ENCODE peak calls at places on chromosomes 12 and 14, in four cellular contexts. T, I, F and D are unnamed samples.

GRCh38 chr12:122963928-122964240 is 2.4 kb downstream of the ABCB9 start:
- DNase-seq in T (no peak), I (no peak), F (no peak), D (no peak)

GRCh38 chr12:65296503-65297265 is 18.2 kb downstream of the MSRB3 start:
- DNase-seq in T (no peak), I (no peak), F (no peak), D (no peak)

GRCh38 chr12:85007836-85008235 is 28.2 kb downstream of the TSPAN19 start:
- DNase-seq in T (no peak), I (no peak), F (no peak), D (no peak)

GRCh38 chr12:68612675-68613074 is 2.0 kb downstream of the RAP1B start:
- DNase-seq in T (no peak), I (no peak), F (no peak), D (no peak)

GRCh38 chr14:44589180-44589579 is 82.1 kb upstream of the FSCB start:
- DNase-seq in T (no peak), I (no peak), F (no peak), D (no peak)

GRCh38 chr12:10212623-10213131 is at the start of gene GABARAPL1:
- DNase-seq in T (no peak), I (peak), F (peak), D (peak)

GRCh38 chr12:10167588-10167987 is 4.3 kb downstream of the OLR1 start:
- DNase-seq in T (no peak), I (peak), F (no peak), D (no peak)

GRCh38 chr12:68236421-68237059 is 10.9 kb upstream of the IL26 start:
- DNase-seq in T (peak), I (peak), F (peak), D (no peak)

GRCh38 chr14:100842799-100843198 is 16.9 kb downstream of the MEG3 start:
- DNase-seq in T (no peak), I (no peak), F (no peak), D (no peak)

GRCh38 chr14:103121846-103122577 is 1.2 kb upstream of the TNFAIP2 start:
- DNase-seq in T (no peak), I (peak), F (peak), D (no peak)

GRCh38 chr14:51289169-51289568 is 49.1 kb downstream of the TMX1 start:
- DNase-seq in T (no peak), I (no peak), F (no peak), D (no peak)

GRCh38 chr14:51277753-51278415 is 37.8 kb downstream of the TMX1 start:
- DNase-seq in T (no peak), I (no peak), F (no peak), D (no peak)

GRCh38 chr14:51285102-51285501 is 45.1 kb downstream of the TMX1 start:
- DNase-seq in T (peak), I (no peak), F (no peak), D (no peak)

DNA sequence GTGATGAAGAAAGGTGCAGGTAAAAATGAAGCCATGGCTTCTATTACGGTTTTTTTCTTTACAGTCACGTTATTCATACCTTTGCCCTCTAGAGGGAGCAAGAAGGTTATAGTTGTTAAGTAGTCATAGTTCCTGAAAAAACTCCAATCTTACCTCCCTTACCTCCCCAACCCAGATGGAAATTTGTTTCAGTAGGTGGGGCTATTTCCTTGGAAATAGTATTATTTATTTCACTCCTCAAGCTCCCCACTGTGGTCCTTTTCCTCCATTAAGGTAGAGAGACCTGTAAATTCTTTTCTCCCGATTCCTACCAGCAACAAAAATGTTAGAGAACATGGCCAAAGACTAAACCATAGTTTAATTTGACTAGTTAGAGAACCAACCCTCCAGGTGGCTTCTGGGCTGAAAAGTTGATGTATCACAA is 43.4 kb downstream of the TMX1 start:
- DNase-seq in T (no peak), I (peak), F (peak), D (no peak)
- TF ChIP-seq USF2 in T (no peak), I (no peak), F (no peak), D (no peak)

DNA sequence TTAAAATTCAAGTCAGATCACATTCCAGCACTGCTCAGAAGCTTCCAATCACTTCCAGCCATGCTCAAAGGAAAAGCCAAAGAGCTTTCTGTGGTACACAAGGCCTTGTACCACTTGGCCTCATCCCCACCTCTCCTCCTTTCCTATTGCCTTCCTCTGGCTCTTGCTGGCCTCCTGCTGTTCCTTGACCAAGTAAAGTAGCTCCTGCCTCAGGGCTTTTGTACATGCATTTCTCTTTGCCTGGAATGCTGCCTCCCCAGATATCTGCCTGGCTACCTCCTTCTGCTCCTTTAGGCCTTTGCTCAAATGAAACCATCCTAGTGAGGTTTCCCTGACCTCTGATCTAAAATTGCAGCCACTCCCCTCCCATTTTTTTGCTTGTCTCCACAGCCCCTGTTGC is 51.2 kb upstream of the TCL1B start:
- DNase-seq in T (no peak), I (no peak), F (no peak), D (no peak)
- TF ChIP-seq CREM in T (no peak), I (no peak), F (no peak), D (no peak)

GRCh38 chr12:90682398-90682797 is 272.6 kb downstream of the CCER1 start:
- DNase-seq in T (no peak), I (no peak), F (no peak), D (no peak)
- TF ChIP-seq ESRRA in T (no peak), I (no peak), F (no peak), D (no peak)

GRCh38 chr14:24171422-24172260 is at the start of gene REC8:
- DNase-seq in T (peak), I (no peak), F (no peak), D (peak)
- TF ChIP-seq USF2 in T (no peak), I (no peak), F (no peak), D (no peak)

GRCh38 chr14:33229269-33229924 is 290.7 kb downstream of the NPAS3 start:
- DNase-seq in T (no peak), I (no peak), F (no peak), D (no peak)
- TF ChIP-seq CREM in T (no peak), I (no peak), F (no peak), D (no peak)